ENCODE peak calls at places on chromosomes 13 and 19, in six cellular contexts. H, L, R, M, E and U are unnamed samples.

GRCh38 chr13:113922412-113923118 is 51.3 kb downstream of the C13orf46 start:
- DNase-seq in H (no peak), L (no peak), R (no peak), M (no peak), E (peak), U (no peak)

GRCh38 chr13:43878897-43879322 is 630 bp downstream of the CCDC122 start:
- DNase-seq in H (peak), L (peak), R (no peak), M (peak), E (no peak), U (peak)

GRCh38 chr13:48783181-48783630 is 129.5 kb downstream of the CYSLTR2 start:
- DNase-seq in H (no peak), L (peak), R (no peak), M (peak), E (no peak), U (peak)

GRCh38 chr19:13260883-13261653 is 110.9 kb downstream of the IER2 start:
- DNase-seq in H (no peak), L (no peak), R (no peak), M (peak), E (no peak), U (no peak)

GRCh38 chr19:41909706-41910105 is 18.5 kb downstream of the ERFL start:
- DNase-seq in H (no peak), L (no peak), R (no peak), M (no peak), E (no peak), U (no peak)

GRCh38 chr19:19105365-19106060 is 32.8 kb downstream of the TMEM161A start:
- DNase-seq in H (peak), L (peak), R (peak), M (no peak), E (no peak), U (no peak)

GRCh38 chr13:38849316-38849715 is 141.3 kb downstream of the STOML3 start:
- DNase-seq in H (no peak), L (no peak), R (no peak), M (no peak), E (no peak), U (no peak)

GRCh38 chr19:13091400-13092161 is 11.1 kb downstream of the LYL1 start:
- DNase-seq in H (peak), L (no peak), R (no peak), M (no peak), E (no peak), U (no peak)

GRCh38 chr19:5117421-5117820 is 148.5 kb downstream of the KDM4B start:
- DNase-seq in H (no peak), L (no peak), R (no peak), M (no peak), E (no peak), U (no peak)
- TF ChIP-seq CTCF in H (no peak), L (no peak), R (no peak), M (no peak), E (no peak), U (no peak)

GRCh38 chr19:49817964-49818690 is at the start of gene MED25:
- DNase-seq in H (peak), L (peak), R (peak), M (peak), E (peak), U (peak)
- TF ChIP-seq CTCF in H (peak), L (peak), R (no peak), M (peak), E (peak), U (peak)

GRCh38 chr19:27776020-27776419 is 1436.9 kb downstream of the UQCRFS1 start:
- DNase-seq in H (no peak), L (no peak), R (no peak), M (no peak), E (no peak), U (no peak)

GRCh38 chr19:27774337-27774736 is 1438.6 kb downstream of the UQCRFS1 start:
- DNase-seq in H (no peak), L (no peak), R (no peak), M (no peak), E (no peak), U (no peak)

GRCh38 chr19:27776524-27776923 is 1436.4 kb downstream of the UQCRFS1 start:
- DNase-seq in H (no peak), L (no peak), R (no peak), M (no peak), E (no peak), U (no peak)

GRCh38 chr19:27774827-27775226 is 1438.1 kb downstream of the UQCRFS1 start:
- DNase-seq in H (no peak), L (no peak), R (no peak), M (no peak), E (peak), U (no peak)

GRCh38 chr19:27775395-27775794 is 1437.6 kb downstream of the UQCRFS1 start:
- DNase-seq in H (no peak), L (no peak), R (no peak), M (no peak), E (no peak), U (no peak)
- TF ChIP-seq CTCF in H (no peak), L (no peak), R (no peak), M (no peak), E (no peak), U (no peak)

DNA sequence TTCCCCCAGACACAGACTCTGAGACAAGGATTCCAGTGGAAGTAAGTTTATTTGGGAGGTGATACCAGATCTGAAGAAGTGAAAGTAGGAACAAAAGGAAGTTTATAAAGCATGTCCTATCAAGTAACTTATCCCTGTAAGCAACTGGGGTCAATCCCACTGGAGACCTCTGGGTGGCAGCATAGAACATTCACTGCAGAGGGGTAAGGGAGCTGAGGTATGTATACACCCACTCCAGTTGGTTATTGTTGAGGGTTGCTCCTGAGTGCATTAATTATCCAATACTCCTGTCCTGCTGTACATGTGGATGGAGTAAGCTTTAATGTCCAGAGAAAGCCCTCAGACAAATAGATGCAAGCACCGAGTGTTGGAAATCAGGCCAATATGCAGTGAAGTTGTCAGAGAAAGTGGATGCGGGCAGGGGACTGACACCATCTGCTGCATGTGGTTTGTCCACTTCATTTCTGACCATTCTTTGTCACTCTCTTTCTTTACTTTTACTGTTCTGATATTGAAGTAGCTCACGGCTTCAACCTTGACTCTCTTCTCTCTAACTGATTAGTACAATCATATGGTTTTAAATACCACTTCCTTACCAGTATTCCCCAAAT is 46.7 kb downstream of the NOTCH3 start:
- DNase-seq in H (peak), L (no peak), R (peak), M (no peak), E (no peak), U (no peak)
- TF ChIP-seq CTCF in H (peak), L (peak), R (peak), M (peak), E (peak), U (peak)

GRCh38 chr13:30618938-30619289 is 1.2 kb downstream of the USPL1 start:
- DNase-seq in H (no peak), L (no peak), R (no peak), M (no peak), E (no peak), U (no peak)

GRCh38 chr13:30618186-30618937 is 642 bp downstream of the USPL1 start:
- DNase-seq in H (peak), L (peak), R (peak), M (no peak), E (no peak), U (no peak)

GRCh38 chr13:30616927-30617314 is 799 bp upstream of the USPL1 start:
- DNase-seq in H (peak), L (peak), R (no peak), M (peak), E (no peak), U (no peak)

GRCh38 chr13:30615851-30616311 is 1.8 kb upstream of the USPL1 start:
- DNase-seq in H (no peak), L (no peak), R (no peak), M (no peak), E (no peak), U (no peak)

GRCh38 chr13:30617315-30618185 is at the start of gene USPL1:
- DNase-seq in H (peak), L (peak), R (peak), M (peak), E (peak), U (peak)
- TF ChIP-seq CTCF in H (peak), L (peak), R (no peak), M (peak), E (peak), U (peak)

GRCh38 chr13:110329258-110329657 is 22.2 kb downstream of the COL4A2 start:
- DNase-seq in H (no peak), L (no peak), R (no peak), M (no peak), E (no peak), U (no peak)
- TF ChIP-seq CTCF in H (no peak), L (no peak), R (no peak), M (no peak), E (no peak), U (no peak)

GRCh38 chr19:10985502-10985901 is 24.7 kb downstream of the SMARCA4 start:
- DNase-seq in H (no peak), L (no peak), R (no peak), M (no peak), E (no peak), U (no peak)
- TF ChIP-seq CTCF in H (no peak), L (no peak), R (no peak), M (no peak), E (no peak), U (no peak)

GRCh38 chr19:46469541-46470185 is 1.7 kb downstream of the PNMA8A start:
- DNase-seq in H (no peak), L (no peak), R (no peak), M (no peak), E (no peak), U (peak)

GRCh38 chr19:46470376-46470775 is 987 bp downstream of the PNMA8A start:
- DNase-seq in H (no peak), L (no peak), R (no peak), M (no peak), E (no peak), U (peak)

GRCh38 chr19:46472592-46472991 is 1.2 kb upstream of the PNMA8A start:
- DNase-seq in H (no peak), L (no peak), R (no peak), M (no peak), E (no peak), U (peak)

GRCh38 chr19:46471778-46472543 is 598 bp upstream of the PNMA8A start:
- DNase-seq in H (no peak), L (no peak), R (no peak), M (no peak), E (no peak), U (peak)

GRCh38 chr19:46471116-46471733 is at the start of gene PNMA8A:
- DNase-seq in H (peak), L (no peak), R (peak), M (no peak), E (peak), U (peak)
- TF ChIP-seq CTCF in H (no peak), L (no peak), R (no peak), M (peak), E (peak), U (no peak)

GRCh38 chr13:71209217-71209616 is 657.8 kb downstream of the DACH1 start:
- DNase-seq in H (no peak), L (no peak), R (no peak), M (no peak), E (no peak), U (no peak)
- TF ChIP-seq CTCF in H (no peak), L (no peak), R (no peak), M (no peak), E (no peak), U (no peak)

GRCh38 chr13:23185542-23185941 is 4.8 kb downstream of the SGCG start:
- DNase-seq in H (no peak), L (no peak), R (no peak), M (no peak), E (no peak), U (no peak)

GRCh38 chr13:23180711-23181110 is at the start of gene SGCG:
- DNase-seq in H (no peak), L (no peak), R (no peak), M (no peak), E (no peak), U (no peak)

GRCh38 chr13:23182142-23182541 is 1.4 kb downstream of the SGCG start:
- DNase-seq in H (no peak), L (no peak), R (no peak), M (no peak), E (no peak), U (no peak)

DNA sequence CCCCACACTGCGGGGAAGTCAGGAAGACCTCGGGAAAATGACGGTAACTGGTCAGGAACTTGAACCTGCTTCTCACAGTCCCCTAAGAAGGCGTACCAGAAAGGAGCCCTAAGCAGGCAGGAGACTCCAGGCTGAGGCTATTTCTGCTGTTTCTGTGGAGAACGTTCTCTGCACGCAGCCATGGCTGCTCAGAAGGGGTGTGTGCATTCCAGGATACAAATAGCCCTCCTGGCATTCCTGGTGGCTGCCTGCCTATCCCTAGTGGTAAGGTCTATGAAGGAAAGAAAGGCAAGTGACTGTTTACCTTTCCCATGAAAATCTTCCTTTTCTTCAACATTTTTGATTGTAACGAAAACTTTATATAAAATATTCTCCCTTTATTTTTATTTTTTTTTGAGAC is 2.5 kb downstream of the SGCG start:
- DNase-seq in H (no peak), L (no peak), R (no peak), M (no peak), E (no peak), U (no peak)
- TF ChIP-seq CTCF in H (no peak), L (no peak), R (no peak), M (no peak), E (no peak), U (no peak)